ENCODE peak calls at places on chromosomes 5 and 9, in seven cellular contexts. B is breast epithelium, D is suprapubic skin, Q is IMR-90, I is heart left ventricle, C is stomach, S is sigmoid colon. X is an unnamed sample.

GRCh38 chr9:120398286-120398685 is 181.7 kb downstream of the CDK5RAP2 start:
- DNase-seq in I (no peak), S (no peak), Q (peak), C (no peak), B (no peak), D (no peak), X (no peak)

GRCh38 chr5:39526914-39527477 is 102.2 kb upstream of the DAB2 start:
- DNase-seq in Q (no peak), C (no peak), S (no peak), B (no peak), I (no peak), D (no peak), X (no peak)

GRCh38 chr5:138178516-138179276 is at the start of the genes BRD8 and KIF20A:
- DNase-seq in I (peak), B (peak), Q (peak), C (peak), S (peak), D (peak), X (peak)

GRCh38 chr5:31656806-31657205 is 17.9 kb downstream of the PDZD2 start:
- DNase-seq in D (no peak), B (no peak), C (no peak), I (no peak), S (no peak), Q (no peak), X (no peak)

GRCh38 chr9:78884611-78885150 is 587.8 kb downstream of the PSAT1 start:
- DNase-seq in D (no peak), I (no peak), Q (peak), S (no peak), C (no peak), B (no peak), X (no peak)

GRCh38 chr9:34346873-34347799 is 17.8 kb downstream of the NUDT2 start:
- DNase-seq in C (no peak), Q (no peak), I (no peak), S (peak), B (no peak), D (no peak), X (no peak)

GRCh38 chr9:114684036-114684435 is 2.0 kb upstream of the TEX48 start:
- DNase-seq in S (no peak), D (no peak), C (no peak), Q (no peak), B (no peak), I (no peak), X (no peak)

GRCh38 chr5:68505917-68506860 is 290.6 kb downstream of the PIK3R1 start:
- DNase-seq in C (no peak), I (no peak), D (no peak), S (no peak), B (no peak), Q (peak), X (peak)

GRCh38 chr5:74624009-74624408 is 16.5 kb downstream of the ENC1 start:
- DNase-seq in Q (no peak), C (no peak), B (no peak), I (no peak), S (no peak), D (no peak), X (no peak)

GRCh38 chr5:74622944-74623343 is 17.6 kb downstream of the ENC1 start:
- DNase-seq in D (no peak), S (no peak), Q (no peak), C (no peak), I (no peak), B (no peak), X (no peak)

GRCh38 chr5:74624501-74624900 is 16.0 kb downstream of the ENC1 start:
- DNase-seq in I (no peak), S (no peak), D (no peak), B (no peak), Q (no peak), C (no peak), X (no peak)

GRCh38 chr5:74621492-74621891 is 19.0 kb downstream of the ENC1 start:
- DNase-seq in B (no peak), D (no peak), S (no peak), Q (no peak), C (no peak), I (no peak), X (no peak)

GRCh38 chr5:74622122-74622521 is 18.4 kb downstream of the ENC1 start:
- DNase-seq in I (no peak), Q (no peak), D (no peak), C (no peak), B (no peak), S (no peak), X (no peak)
- H3K27ac ChIP-seq in I (no peak), Q (no peak), D (no peak), C (no peak), B (no peak), S (no peak), X (no peak)

GRCh38 chr9:5773324-5773999 is 59.5 kb downstream of the ERMP1 start:
- DNase-seq in D (no peak), S (no peak), C (no peak), I (no peak), B (no peak), Q (no peak), X (no peak)
- TF ChIP-seq CTCF in D (no peak), S (no peak), C (no peak), I (no peak), B (no peak), Q (no peak), X (no peak)

GRCh38 chr9:72044095-72044494 is 16.3 kb downstream of the C9orf57 start:
- DNase-seq in D (no peak), C (no peak), I (no peak), B (no peak), S (no peak), Q (no peak), X (no peak)
- TF ChIP-seq POLR2A in D (no peak), C (no peak), I (no peak), B (no peak), S (no peak), Q (no peak), X (no peak)

GRCh38 chr5:95856501-95856981 is 34.0 kb upstream of the GLRX start:
- DNase-seq in I (no peak), Q (no peak), C (no peak), B (no peak), D (no peak), S (no peak), X (no peak)

GRCh38 chr5:95850391-95850894 is 27.9 kb upstream of the GLRX start:
- DNase-seq in I (no peak), Q (no peak), D (no peak), S (no peak), B (no peak), C (no peak), X (no peak)

GRCh38 chr5:95853490-95853889 is 31.0 kb upstream of the GLRX start:
- DNase-seq in I (no peak), C (no peak), D (no peak), B (no peak), S (peak), Q (no peak), X (no peak)

GRCh38 chr5:95848701-95849100 is 26.2 kb upstream of the GLRX start:
- DNase-seq in D (no peak), Q (peak), I (no peak), S (no peak), B (no peak), C (no peak), X (no peak)

GRCh38 chr5:95852567-95852966 is 30.0 kb upstream of the GLRX start:
- DNase-seq in S (no peak), Q (no peak), I (no peak), B (no peak), C (no peak), D (no peak), X (no peak)
- H3K27ac ChIP-seq in S (no peak), Q (no peak), I (no peak), B (no peak), C (no peak), D (no peak), X (no peak)

GRCh38 chr5:36688722-36689121 is 82.3 kb downstream of the SLC1A3 start:
- DNase-seq in D (no peak), I (no peak), B (no peak), C (no peak), Q (peak), S (no peak), X (no peak)
- TF ChIP-seq CTCF in D (peak), I (peak), B (no peak), C (no peak), Q (no peak), S (no peak), X (no peak)

GRCh38 chr9:131530930-131531832 is at the start of gene UCK1:
- DNase-seq in S (peak), Q (peak), B (peak), C (peak), I (peak), D (peak), X (peak)
- TF ChIP-seq POLR2A in S (peak), Q (no peak), B (peak), C (no peak), I (no peak), D (peak), X (peak)

GRCh38 chr5:179187229-179187678 is 127.1 kb downstream of the ZNF354C start:
- DNase-seq in S (no peak), D (no peak), C (no peak), I (no peak), Q (no peak), B (no peak), X (no peak)

GRCh38 chr5:179186801-179187200 is 126.6 kb downstream of the ZNF354C start:
- DNase-seq in C (no peak), S (no peak), D (no peak), Q (no peak), I (peak), B (no peak), X (no peak)

GRCh38 chr5:179190851-179191505 is 130.8 kb downstream of the ZNF354C start:
- DNase-seq in I (peak), D (peak), S (peak), Q (no peak), B (no peak), C (no peak), X (no peak)

GRCh38 chr5:179187681-179188575 is 127.8 kb downstream of the ZNF354C start:
- DNase-seq in C (no peak), I (peak), B (no peak), D (no peak), S (no peak), Q (no peak), X (no peak)

DNA sequence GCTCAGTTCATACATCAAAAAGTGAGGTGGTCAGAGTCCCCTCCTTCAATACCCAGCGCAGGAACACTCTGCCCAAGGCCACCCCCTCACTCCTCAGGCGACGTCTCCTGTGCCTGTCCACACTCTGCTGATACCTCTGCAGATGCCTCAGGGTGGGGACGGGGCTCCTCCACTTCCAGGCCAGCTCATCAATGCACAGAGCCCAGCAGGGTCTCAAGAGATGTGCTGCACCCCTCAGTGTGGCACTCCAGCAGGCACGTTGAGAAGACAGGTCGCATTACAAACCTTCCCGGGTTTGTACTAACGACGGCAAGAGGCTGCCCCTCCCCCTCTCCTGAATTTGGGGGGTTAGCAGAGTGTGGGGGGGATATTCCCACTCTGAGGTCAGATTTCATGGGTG is 128.5 kb downstream of the ZNF354C start:
- DNase-seq in I (peak), B (no peak), D (no peak), Q (no peak), S (no peak), C (no peak), X (no peak)
- H3K27ac ChIP-seq in I (no peak), B (no peak), D (no peak), Q (no peak), S (no peak), C (no peak), X (no peak)

GRCh38 chr9:121581775-121582600 is 69.4 kb upstream of the DAB2IP start:
- DNase-seq in B (peak), Q (no peak), C (no peak), S (no peak), D (no peak), I (no peak), X (no peak)

GRCh38 chr9:121582641-121583040 is 68.8 kb upstream of the DAB2IP start:
- DNase-seq in C (no peak), D (no peak), S (no peak), I (no peak), Q (no peak), B (no peak), X (no peak)

GRCh38 chr9:121587863-121588262 is 63.6 kb upstream of the DAB2IP start:
- DNase-seq in C (no peak), I (no peak), D (no peak), Q (no peak), S (no peak), B (no peak), X (no peak)

GRCh38 chr9:121589961-121590360 is 61.5 kb upstream of the DAB2IP start:
- DNase-seq in B (no peak), Q (no peak), D (no peak), S (no peak), I (no peak), C (no peak), X (no peak)

DNA sequence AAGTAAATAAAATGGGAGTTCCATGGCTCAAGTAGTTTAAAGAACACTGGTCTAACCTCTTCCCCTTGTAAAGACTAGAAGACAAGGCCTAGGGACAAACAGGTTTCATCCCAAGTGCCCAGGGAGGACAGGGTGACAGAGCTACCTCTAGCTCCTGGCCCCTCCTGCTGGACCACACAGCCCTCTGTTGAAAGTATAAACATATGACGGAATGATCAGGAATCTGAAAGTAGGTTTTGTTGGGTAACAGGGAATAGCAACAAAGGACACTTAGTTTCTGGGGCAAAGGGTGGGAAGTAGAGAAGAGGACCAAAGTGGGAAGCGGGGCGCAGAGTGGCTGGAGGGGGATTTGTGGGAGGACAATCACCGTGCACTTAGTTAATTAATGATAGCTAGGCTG is 67.0 kb upstream of the DAB2IP start:
- DNase-seq in D (no peak), B (peak), Q (peak), C (no peak), I (no peak), S (no peak), X (no peak)
- TF ChIP-seq CTCF in D (no peak), B (no peak), Q (no peak), C (no peak), I (no peak), S (no peak), X (no peak)

GRCh38 chr5:29498412-29498811 is 1695.1 kb upstream of the CDH6 start:
- DNase-seq in S (no peak), D (no peak), B (no peak), I (no peak), C (no peak), Q (no peak), X (no peak)
- TF ChIP-seq POLR2A in S (no peak), D (no peak), B (no peak), I (no peak), C (no peak), Q (no peak), X (no peak)

DNA sequence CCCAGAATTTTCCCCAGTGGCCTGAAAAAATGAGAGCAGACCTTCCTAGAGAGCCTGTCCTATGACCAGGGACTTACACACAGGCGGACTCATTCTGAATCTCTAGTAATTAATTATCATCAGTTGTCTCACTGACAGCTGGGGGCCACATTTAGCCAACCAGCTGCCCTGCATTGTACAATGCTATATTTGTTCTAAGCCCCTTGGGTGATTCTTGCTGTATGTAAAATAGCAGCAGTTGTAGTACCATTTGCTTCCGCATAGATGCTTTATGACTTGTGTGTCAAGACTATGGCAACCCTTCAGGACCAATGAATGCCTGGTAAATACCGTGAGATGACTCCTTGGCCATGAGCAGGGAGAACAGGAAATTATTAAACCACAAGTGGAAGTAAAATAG is 415.4 kb upstream of the SEMA6A start:
- DNase-seq in D (no peak), I (no peak), C (no peak), Q (no peak), S (no peak), B (no peak), X (no peak)
- H3K27ac ChIP-seq in D (no peak), I (no peak), C (no peak), Q (no peak), S (no peak), B (no peak), X (no peak)